ENCODE peak calls at places on chromosomes 6 and 20, in nine cellular contexts. R is OCI-LY7, I is IMR-90, Y is GM12878, K is cardiac muscle cell, L is lung, Z is mammary epithelial cell, P is pancreas, U is ascending aorta. B is an unnamed sample. For H3K4me1, the result is how much of the 10 kb centered on the place peaks cover.

GRCh38 chr20:2279245-2279779 is 16.5 kb upstream of the TGM3 start:
- DNase-seq in L (no peak), Z (no peak), R (no peak), P (no peak), U (no peak), K (no peak), Y (no peak), I (no peak), B (no peak)

GRCh38 chr6:47116086-47116485 is 74.0 kb upstream of the ADGRF1 start:
- DNase-seq in K (no peak), U (no peak), I (no peak), Y (no peak), Z (no peak), L (no peak), R (no peak), P (no peak), B (no peak)

GRCh38 chr20:32820000-32820697 is 395 bp downstream of the MAPRE1 start:
- DNase-seq in Z (no peak), P (peak), L (peak), Y (no peak), R (peak), U (no peak), K (peak), I (peak), B (peak)

GRCh38 chr6:113750148-113750547 is 107.0 kb upstream of the MARCKS start:
- DNase-seq in I (no peak), R (no peak), P (no peak), Z (no peak), U (no peak), Y (no peak), K (no peak), L (no peak), B (no peak)

GRCh38 chr6:8131265-8131897 is 29.0 kb upstream of the EEF1E1 start:
- DNase-seq in R (peak), P (peak), L (peak), K (peak), U (no peak), Y (no peak), Z (peak), I (peak), B (peak)

GRCh38 chr6:84458271-84458670 is 230.8 kb upstream of the CEP162 start:
- DNase-seq in Z (no peak), P (no peak), L (no peak), I (no peak), K (no peak), R (no peak), Y (no peak), U (no peak), B (no peak)

GRCh38 chr20:63641146-63641791 is 12.0 kb downstream of the STMN3 start:
- DNase-seq in Y (no peak), K (no peak), R (no peak), L (no peak), P (no peak), Z (peak), I (no peak), U (no peak), B (no peak)

GRCh38 chr6:170415318-170415717 is 108.8 kb downstream of the FAM120B start:
- DNase-seq in Y (no peak), L (no peak), Z (no peak), I (no peak), K (no peak), R (no peak), U (no peak), P (no peak), B (no peak)

GRCh38 chr6:158022749-158023596 is 41.3 kb downstream of the SYNJ2 start:
- DNase-seq in P (no peak), K (no peak), Z (no peak), Y (no peak), R (no peak), L (no peak), U (no peak), I (no peak), B (no peak)

GRCh38 chr20:22490287-22491187 is 93.8 kb downstream of the FOXA2 start:
- DNase-seq in I (no peak), L (peak), U (no peak), P (peak), K (peak), Z (no peak), R (no peak), Y (no peak), B (peak)

GRCh38 chr20:63977392-63978276 is 1.8 kb downstream of the SAMD10 start:
- DNase-seq in U (no peak), Z (no peak), K (no peak), Y (no peak), L (no peak), I (peak), R (no peak), P (peak), B (peak)

GRCh38 chr6:117425431-117426153 is at the start of gene ROS1:
- DNase-seq in Z (peak), Y (no peak), K (no peak), R (no peak), L (no peak), P (no peak), U (no peak), I (no peak), B (no peak)

GRCh38 chr20:24382330-24382729 is 87.1 kb upstream of the SYNDIG1 start:
- DNase-seq in P (no peak), R (no peak), U (no peak), Y (no peak), I (no peak), K (no peak), Z (no peak), L (no peak), B (no peak)

GRCh38 chr6:111583986-111584385 is 21.7 kb downstream of the TRAF3IP2 start:
- DNase-seq in U (no peak), I (no peak), L (no peak), Y (no peak), R (no peak), P (no peak), K (no peak), Z (no peak), B (no peak)

GRCh38 chr20:51536116-51537069 is 6.1 kb downstream of the NFATC2 start:
- DNase-seq in Z (no peak), Y (no peak), K (no peak), R (peak), U (no peak), P (no peak), I (no peak), L (no peak), B (no peak)

GRCh38 chr20:2889797-2890196 is 16.5 kb downstream of the PTPRA start:
- DNase-seq in R (no peak), U (no peak), Y (no peak), Z (no peak), P (no peak), K (no peak), I (no peak), L (no peak), B (no peak)

GRCh38 chr6:26045046-26045938 is 41.9 kb upstream of the HFE start:
- DNase-seq in R (peak), P (peak), L (peak), I (peak), Z (peak), U (peak), K (no peak), Y (peak), B (peak)

GRCh38 chr6:138620630-138621029 is 121.3 kb upstream of the NHSL1 start:
- DNase-seq in U (no peak), L (no peak), K (no peak), Z (no peak), I (no peak), Y (no peak), R (no peak), P (no peak), B (no peak)

GRCh38 chr20:45101333-45101850 is 465 bp upstream of the KCNS1 start:
- DNase-seq in Z (no peak), L (no peak), K (no peak), U (no peak), I (no peak), R (no peak), P (no peak), Y (no peak), B (no peak)

GRCh38 chr20:57476641-57477461 is 48.1 kb downstream of the CTCFL start:
- DNase-seq in Y (no peak), R (no peak), L (no peak), K (no peak), U (no peak), I (no peak), Z (no peak), P (no peak), B (no peak)

GRCh38 chr20:57474816-57475215 is 50.1 kb downstream of the CTCFL start:
- DNase-seq in Y (no peak), P (no peak), L (no peak), R (peak), U (no peak), Z (no peak), K (no peak), I (no peak), B (no peak)

GRCh38 chr20:57474191-57474590 is 50.7 kb downstream of the CTCFL start:
- DNase-seq in K (no peak), P (no peak), Y (no peak), Z (no peak), I (no peak), R (no peak), L (no peak), U (no peak), B (no peak)

GRCh38 chr20:57475388-57476072 is 49.4 kb downstream of the CTCFL start:
- DNase-seq in Y (no peak), Z (no peak), R (peak), U (no peak), L (no peak), K (no peak), P (no peak), I (no peak), B (peak)

GRCh38 chr20:57476073-57476526 is 48.8 kb downstream of the CTCFL start:
- DNase-seq in Y (peak), U (no peak), P (no peak), I (no peak), Z (no peak), R (peak), K (no peak), L (no peak), B (no peak)
- H3K4me3 ChIP-seq in Y (no peak), U (no peak), P (no peak), I (no peak), Z (no peak), R (peak), K (no peak), L (no peak), B (no peak)

DNA sequence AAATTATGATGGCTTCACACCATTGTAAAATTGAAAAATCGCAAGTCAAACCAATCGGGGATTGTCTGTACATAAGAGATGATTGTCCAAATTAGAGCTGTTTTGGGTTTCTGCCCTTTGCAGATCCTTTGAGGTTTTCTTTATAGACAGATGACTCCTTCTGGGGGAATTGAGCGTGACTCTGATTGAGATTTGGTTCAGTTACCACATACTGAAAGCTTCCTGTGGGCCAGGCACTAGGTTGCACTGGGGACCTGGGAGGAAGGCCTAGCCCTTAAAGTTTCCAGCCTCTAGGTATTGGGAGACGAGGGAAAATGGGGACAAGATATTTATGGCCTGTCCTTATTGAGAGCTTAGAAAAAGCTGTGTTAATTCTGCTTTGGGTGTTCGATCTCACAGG is 9.2 kb downstream of the VAPB start:
- DNase-seq in I (no peak), Y (no peak), U (no peak), L (no peak), K (no peak), P (no peak), R (no peak), Z (no peak), B (no peak)
- H3K4me1 ChIP-seq in I (under half), Y (under half), U (under half), L (under half), K (under half), P (under half), R (under half), Z (under half), B (under half)

GRCh38 chr6:28598757-28599686 is 73.3 kb downstream of the GPX5 start:
- DNase-seq in K (no peak), U (no peak), R (no peak), P (no peak), I (no peak), Y (no peak), Z (no peak), L (no peak), B (no peak)

GRCh38 chr6:28597924-28598323 is 72.2 kb downstream of the GPX5 start:
- DNase-seq in Z (no peak), K (no peak), L (no peak), R (no peak), U (no peak), I (no peak), Y (no peak), P (no peak), B (no peak)

GRCh38 chr6:28603920-28604319 is 78.2 kb downstream of the GPX5 start:
- DNase-seq in K (no peak), R (no peak), P (no peak), Y (no peak), U (no peak), L (no peak), Z (no peak), I (no peak), B (no peak)

GRCh38 chr6:28597217-28597835 is 71.6 kb downstream of the GPX5 start:
- DNase-seq in I (peak), Z (peak), R (no peak), U (no peak), Y (no peak), L (no peak), P (no peak), K (no peak), B (peak)

DNA sequence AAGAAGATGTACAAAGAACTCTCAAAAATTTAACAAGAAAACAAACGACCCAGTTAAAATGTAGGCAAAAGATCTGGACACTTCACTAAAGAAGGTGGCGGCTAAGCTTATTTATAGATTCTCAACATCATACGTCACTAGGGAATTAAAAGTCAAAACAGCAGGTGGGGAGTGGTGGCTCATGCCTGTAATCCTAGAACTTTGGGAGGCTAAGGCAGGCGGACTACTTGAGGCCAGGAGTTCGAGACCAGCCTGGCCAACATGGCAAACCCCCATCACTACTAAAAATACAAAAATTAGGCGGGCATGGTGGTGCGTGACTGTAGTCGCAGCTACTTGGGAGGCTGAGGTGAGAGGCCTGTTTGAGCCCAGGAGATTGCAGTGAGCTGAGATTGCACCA is 74.5 kb downstream of the GPX5 start:
- DNase-seq in P (no peak), Y (no peak), K (no peak), Z (no peak), L (no peak), R (no peak), I (no peak), U (no peak), B (no peak)
- H3K4me3 ChIP-seq in P (no peak), Y (no peak), K (no peak), Z (no peak), L (no peak), R (no peak), I (no peak), U (no peak), B (no peak)

DNA sequence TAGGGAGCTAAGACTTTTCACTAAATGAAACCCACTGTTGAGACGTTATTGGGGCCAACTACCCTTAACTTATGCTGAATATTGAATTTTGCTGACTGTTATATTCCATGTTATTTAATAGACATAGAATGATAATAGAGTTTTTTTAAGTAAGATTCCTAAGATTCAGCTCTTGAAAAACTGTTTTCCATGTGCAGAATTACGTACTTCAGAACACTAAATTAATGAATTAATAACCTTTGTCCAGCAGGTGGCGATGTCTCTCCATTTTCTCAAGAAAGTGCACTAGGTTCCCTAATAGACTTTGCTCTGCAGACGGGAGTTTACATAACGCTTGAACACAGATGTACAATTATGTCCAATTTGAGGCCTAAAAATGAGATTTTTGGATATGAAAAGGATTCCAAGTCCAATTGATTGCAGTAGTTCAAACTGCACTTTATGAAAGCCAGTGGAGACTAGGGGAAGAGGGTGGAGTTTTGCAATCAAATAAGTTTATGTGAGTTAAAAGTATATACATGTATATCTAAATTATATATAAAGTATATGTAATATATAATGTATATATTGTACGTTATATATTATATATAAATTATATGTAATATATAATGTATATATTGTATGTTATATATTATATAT is 282.1 kb downstream of the UST start:
- DNase-seq in P (peak), L (peak), K (peak), R (peak), U (no peak), I (peak), Y (peak), Z (peak), B (peak)
- H3K4me1 ChIP-seq in P (under half), L (under half), K (under half), R (under half), U (under half), I (under half), Y (under half), Z (under half), B (under half)

B was measured in SJSA1.